ENCODE peak calls at places on chromosome 10, in four cellular contexts. T is keratinocyte, B is fibroblast of pulmonary artery, X is osteoblast. W is an unnamed sample.

GRCh38 chr10:122164028-122164601 is 107.0 kb upstream of the BTBD16 start:
- DNase-seq in X (peak; percentile 59), B (no peak), T (no peak), W (no peak)

GRCh38 chr10:26318672-26319071 is 102.1 kb downstream of the GAD2 start:
- DNase-seq in X (no peak), B (no peak), T (no peak), W (no peak)

GRCh38 chr10:100209303-100209702 is 20.1 kb downstream of the CHUK start:
- DNase-seq in T (no peak), X (peak; percentile 51), B (peak; percentile 66), W (no peak)

GRCh38 chr10:49382226-49382625 is 13.7 kb downstream of the DRGX start:
- DNase-seq in T (no peak), X (no peak), B (no peak), W (no peak)

GRCh38 chr10:77673515-77674140 is 36.0 kb upstream of the KCNMA1 start:
- DNase-seq in X (no peak), T (no peak), B (no peak), W (no peak)

GRCh38 chr10:5143137-5143536 is 41.8 kb downstream of the AKR1C8 start:
- DNase-seq in T (no peak), B (no peak), X (no peak), W (no peak)

GRCh38 chr10:98892523-98892922 is 343.1 kb downstream of the HPSE2 start:
- DNase-seq in B (no peak), X (no peak), T (no peak), W (no peak)

GRCh38 chr10:106380706-106381105 is 783.8 kb downstream of the SORCS1 start:
- DNase-seq in B (no peak), X (no peak), T (no peak), W (no peak)

GRCh38 chr10:80199828-80200227 is 5.5 kb downstream of the ANXA11 start:
- DNase-seq in T (no peak), B (peak; percentile 97), X (peak; percentile 94), W (no peak)

GRCh38 chr10:105585753-105586152 is 944.7 kb downstream of the SORCS3 start:
- DNase-seq in B (peak; percentile 12), T (no peak), X (no peak), W (no peak)

GRCh38 chr10:119896061-119896655 is 3.6 kb downstream of the SEC23IP start:
- DNase-seq in X (peak; percentile 81), T (peak; percentile 28), B (peak; percentile 91), W (no peak)

GRCh38 chr10:93458821-93459257 is 23.3 kb downstream of the MYOF start:
- DNase-seq in T (peak; percentile 92), B (peak; percentile 99), X (peak; percentile 91), W (peak; percentile 100)

GRCh38 chr10:51800121-51800520 is 100.7 kb upstream of the CSTF2T start:
- DNase-seq in B (no peak), X (no peak), T (no peak), W (no peak)

GRCh38 chr10:10490187-10490980 is 527.3 kb upstream of the CELF2 start:
- DNase-seq in B (no peak), X (no peak), T (no peak), W (no peak)

GRCh38 chr10:100761191-100761590 is 15.8 kb downstream of the PAX2 start:
- DNase-seq in T (no peak), X (no peak), B (no peak), W (no peak)

GRCh38 chr10:89210794-89211425 is 3.8 kb upstream of the CH25H start:
- DNase-seq in X (no peak), B (no peak), T (no peak), W (no peak)

GRCh38 chr10:128071417-128071782 is 54.8 kb downstream of the MKI67 start:
- DNase-seq in B (no peak), T (no peak), X (peak; percentile 34), W (no peak)

GRCh38 chr10:14648936-14649335 is 125.8 kb downstream of the FAM107B start:
- DNase-seq in B (no peak), T (peak; percentile 17), X (no peak), W (no peak)

GRCh38 chr10:11825796-11826414 is 2.7 kb downstream of the PROSER2 start:
- DNase-seq in X (no peak), B (peak; percentile 31), T (no peak), W (no peak)

GRCh38 chr10:59234814-59235429 is 58.5 kb downstream of the PHYHIPL start:
- DNase-seq in T (no peak), X (no peak), B (peak; percentile 68), W (peak; percentile 27)

GRCh38 chr10:4883079-4883739 is 57.2 kb downstream of the AKR1E2 start:
- DNase-seq in X (no peak), B (peak; percentile 72), T (peak; percentile 35), W (no peak)

GRCh38 chr10:87605656-87606308 is 53.9 kb upstream of the PAPSS2 start:
- DNase-seq in T (no peak), B (peak; percentile 34), X (no peak), W (no peak)

DNA sequence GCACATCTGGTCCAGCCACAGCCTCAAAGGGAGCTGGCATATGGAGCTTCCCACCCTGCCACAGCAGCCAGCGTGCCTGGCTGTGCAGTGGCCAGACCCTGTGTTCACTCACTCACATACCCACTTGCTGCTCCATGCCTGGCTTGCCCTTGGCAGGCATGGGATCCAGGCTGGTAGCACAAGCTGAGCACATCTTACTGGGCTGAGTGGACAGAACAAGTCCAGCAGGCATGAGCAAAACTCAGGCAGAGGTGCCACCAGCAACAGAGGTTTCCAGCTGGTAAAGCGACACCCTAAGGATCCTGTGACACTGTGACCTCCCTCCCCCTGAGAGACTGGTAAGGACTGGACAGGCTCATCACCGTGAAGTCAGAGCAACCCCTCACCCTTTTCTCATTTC is 25.1 kb downstream of the SVIL start:
- DNase-seq in T (no peak), X (no peak), B (no peak), W (no peak)
- H3K4me3 ChIP-seq in T (no peak overlapping the region), X (no peak overlapping the region), B (no peak overlapping the region), W (no peak overlapping the region)

GRCh38 chr10:79178614-79179403 is 110.0 kb downstream of the ZMIZ1 start:
- DNase-seq in B (peak; percentile 91), T (no peak), X (peak; percentile 95), W (peak; percentile 82)
- TF ChIP-seq CTCF in B (no peak), T (no peak), X (no peak), W (no peak)

DNA sequence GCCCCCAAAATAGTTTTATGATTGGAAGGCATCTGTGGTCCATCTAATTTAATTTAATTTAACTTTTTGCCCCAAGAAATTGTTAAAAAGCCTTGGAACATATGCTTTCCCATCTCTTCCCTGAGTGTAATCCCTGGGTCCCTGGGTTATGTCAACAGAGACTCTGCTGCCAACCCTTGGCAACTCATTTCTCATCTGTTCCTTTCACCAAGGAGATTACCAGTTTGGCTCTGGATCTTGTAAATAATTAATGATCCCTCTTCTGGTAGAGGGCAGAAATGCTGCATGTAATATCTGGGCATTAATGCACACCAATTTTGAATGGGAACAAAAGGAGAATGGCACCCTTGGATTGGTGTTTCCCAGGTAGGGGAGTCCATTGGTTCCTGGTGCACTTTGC is 514.2 kb downstream of the CCSER2 start:
- DNase-seq in B (no peak), T (no peak), X (no peak), W (no peak)
- H3K4me3 ChIP-seq in B (no peak overlapping the region), T (no peak overlapping the region), X (no peak overlapping the region), W (no peak overlapping the region)

DNA sequence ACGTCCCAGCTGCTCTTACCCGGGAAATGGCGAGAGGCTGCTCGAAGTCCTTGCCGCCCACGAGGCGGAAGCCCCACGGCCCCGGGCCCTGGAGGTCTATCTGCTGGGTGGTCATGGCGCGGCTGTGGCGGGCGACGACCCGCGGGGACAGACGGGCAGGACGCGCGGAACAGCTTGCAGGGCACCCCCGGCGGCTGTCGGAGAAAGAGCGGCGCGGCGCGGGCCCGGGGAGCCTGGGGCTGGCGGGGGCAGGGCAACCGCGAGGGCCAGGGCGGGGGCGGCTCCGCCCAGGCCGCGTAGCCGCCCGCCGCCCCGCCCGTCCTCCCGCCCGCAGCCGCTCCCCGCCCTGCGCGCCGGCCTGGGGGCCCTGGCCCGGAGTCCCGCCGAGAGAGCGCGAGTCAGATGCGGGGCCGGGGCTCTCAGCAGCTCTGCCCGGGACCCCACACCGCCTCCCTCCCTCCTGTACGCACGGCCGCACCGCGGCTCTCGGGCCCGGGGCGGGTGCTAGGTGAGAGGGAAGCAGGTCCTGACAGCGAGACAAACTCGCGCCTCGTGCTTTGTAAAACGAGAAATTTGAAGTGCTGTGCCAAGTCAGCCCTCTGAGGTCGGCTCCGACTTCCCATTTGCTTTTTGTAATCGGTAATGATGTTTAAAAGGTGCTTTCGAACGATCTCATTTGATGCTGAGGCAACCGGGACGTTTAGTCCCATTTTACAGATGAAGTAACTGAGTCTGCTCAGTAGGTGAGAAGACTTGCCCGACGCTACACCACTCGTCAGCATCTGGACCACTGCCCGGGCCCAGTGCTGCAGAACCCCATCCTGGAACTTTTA is at the start of gene PDLIM1:
- DNase-seq in B (peak; percentile 68), X (peak; percentile 97), T (no peak), W (no peak)
- TF ChIP-seq CTCF in B (no peak), X (no peak), T (no peak), W (no peak)

GRCh38 chr10:66886848-66887247 is 39.0 kb upstream of the LRRTM3 start:
- DNase-seq in T (no peak), X (no peak), B (no peak), W (no peak)
- H3K4me3 ChIP-seq in T (no peak overlapping the region), X (no peak overlapping the region), B (no peak overlapping the region), W (no peak overlapping the region)

GRCh38 chr10:130338588-130339070 is 202.4 kb downstream of the GLRX3 start:
- DNase-seq in T (no peak), X (no peak), B (no peak), W (no peak)

GRCh38 chr10:130340816-130341215 is 204.6 kb downstream of the GLRX3 start:
- DNase-seq in B (no peak), T (no peak), X (no peak), W (no peak)

GRCh38 chr10:130339911-130340310 is 203.7 kb downstream of the GLRX3 start:
- DNase-seq in T (no peak), X (no peak), B (no peak), W (no peak)

GRCh38 chr10:130339091-130339490 is 202.9 kb downstream of the GLRX3 start:
- DNase-seq in B (no peak), X (no peak), T (no peak), W (no peak)

DNA sequence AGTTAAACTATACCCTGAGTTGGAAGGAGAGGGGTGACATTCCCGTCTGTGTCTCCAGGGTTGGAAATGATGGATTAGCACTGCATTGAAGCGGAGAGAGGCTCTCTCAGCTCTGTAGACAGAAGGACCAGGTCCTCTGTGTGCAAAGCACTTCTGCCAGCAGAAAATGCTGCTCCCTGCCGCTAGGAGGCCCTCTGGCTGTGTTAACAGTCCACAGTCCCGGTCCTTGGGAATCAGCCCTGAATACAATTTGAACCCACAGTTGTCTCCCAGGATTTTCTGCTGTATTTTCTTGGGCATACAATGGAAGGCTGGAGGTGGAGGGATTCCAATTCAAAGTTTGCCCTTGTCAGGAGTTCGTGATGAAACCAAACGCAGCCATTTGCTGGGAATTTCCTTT is 205.1 kb downstream of the GLRX3 start:
- DNase-seq in X (no peak), B (no peak), T (no peak), W (no peak)
- TF ChIP-seq CTCF in X (no peak), B (no peak), T (no peak), W (no peak)

GRCh38 chr10:101840741-101841453 is 2.7 kb downstream of the KCNIP2 start:
- DNase-seq in B (peak; percentile 87), T (no peak), X (peak; percentile 99), W (peak; percentile 51)
- H3K4me3 ChIP-seq in B (peak overlapping the region; percentile 36), T (peak overlapping the region; percentile 61), X (peak overlapping the region; percentile 71), W (peak overlapping the region; percentile 31)

GRCh38 chr10:3034611-3035010 is 32.7 kb upstream of the PFKP start:
- DNase-seq in T (no peak), B (no peak), X (no peak), W (no peak)
- TF ChIP-seq CTCF in T (no peak), B (no peak), X (no peak), W (no peak)

W was measured in HFF-Myc.